ENCODE peak calls at places on chromosomes 6 and 20, in seven cellular contexts. M is Panc1, D is epithelial cell of esophagus, E is BE2C, O is GM06990, X is tibial artery, F is retinal pigment epithelial cell. P is an unnamed sample.

GRCh38 chr20:10501377-10501776 is 66.3 kb downstream of the SLX4IP start:
- DNase-seq in X (no peak), M (no peak), F (no peak), O (no peak), E (no peak), D (peak), P (no peak)

GRCh38 chr20:22775671-22776139 is 191.3 kb upstream of the FOXA2 start:
- DNase-seq in E (no peak), X (no peak), O (no peak), D (peak), F (no peak), M (no peak), P (no peak)

GRCh38 chr20:35604444-35604750 is 11.2 kb upstream of the SPAG4 start:
- DNase-seq in D (peak), O (no peak), X (no peak), F (no peak), E (peak), M (no peak), P (no peak)

GRCh38 chr20:43682446-43682845 is 15.5 kb downstream of the MYBL2 start:
- DNase-seq in O (no peak), X (no peak), M (no peak), E (no peak), F (no peak), D (no peak), P (no peak)

GRCh38 chr6:131255911-131256310 is 120.6 kb downstream of the AKAP7 start:
- DNase-seq in X (no peak), M (no peak), F (no peak), O (no peak), D (no peak), E (no peak), P (no peak)

GRCh38 chr20:50040432-50041237 is 57.9 kb downstream of the SNAI1 start:
- DNase-seq in F (no peak), X (no peak), M (no peak), D (no peak), E (no peak), O (no peak), P (no peak)

GRCh38 chr6:116144590-116144989 is 18.7 kb upstream of the COL10A1 start:
- DNase-seq in M (no peak), O (no peak), F (no peak), X (no peak), D (peak), E (no peak), P (no peak)

GRCh38 chr20:47303736-47304135 is 52.8 kb downstream of the ZMYND8 start:
- DNase-seq in X (no peak), M (no peak), D (no peak), F (no peak), O (no peak), E (no peak), P (no peak)

GRCh38 chr20:62487564-62488086 is 11.8 kb upstream of the GATA5 start:
- DNase-seq in M (no peak), D (no peak), F (peak), X (no peak), O (no peak), E (no peak), P (no peak)

GRCh38 chr6:10465633-10466499 is 51.0 kb upstream of the TFAP2A start:
- DNase-seq in E (peak), X (no peak), O (peak), D (peak), F (no peak), M (no peak), P (no peak)
- TF ChIP-seq CTCF in E (peak), X (no peak), O (peak), D (peak), F (peak), M (peak), P (no peak)

DNA sequence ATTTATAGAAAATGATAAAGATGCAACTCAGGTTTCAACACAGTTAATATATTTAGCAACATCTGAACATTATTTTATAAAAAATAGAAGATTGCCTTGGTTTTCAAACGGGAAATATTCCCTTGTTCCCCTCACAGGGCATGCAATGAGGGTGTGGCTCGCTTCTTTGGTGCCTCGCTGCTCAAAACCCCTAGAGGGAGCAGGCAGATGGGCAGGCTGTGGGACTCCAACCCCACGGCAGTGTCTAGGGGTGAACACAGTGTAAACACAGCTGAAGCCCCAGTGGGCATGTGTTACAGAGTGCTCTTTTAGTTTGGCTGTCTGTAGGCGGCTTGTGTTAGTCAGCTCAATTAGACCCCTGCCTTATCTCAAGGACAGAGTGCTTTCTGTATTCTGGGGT is 560.8 kb upstream of the IMPG1 start:
- DNase-seq in M (no peak), X (no peak), F (no peak), O (no peak), D (no peak), E (no peak), P (no peak)
- TF ChIP-seq CTCF in M (no peak), X (no peak), F (peak), O (no peak), D (peak), E (peak), P (no peak)

GRCh38 chr6:148273962-148274752 is 68.5 kb upstream of the SASH1 start:
- DNase-seq in O (no peak), X (no peak), M (no peak), E (no peak), F (no peak), D (peak), P (no peak)

GRCh38 chr6:148272084-148272483 is 70.6 kb upstream of the SASH1 start:
- DNase-seq in M (no peak), X (no peak), F (no peak), E (no peak), D (peak), O (no peak), P (no peak)

GRCh38 chr6:148274809-148275208 is 67.8 kb upstream of the SASH1 start:
- DNase-seq in F (no peak), D (no peak), E (no peak), M (no peak), O (no peak), X (no peak), P (no peak)

GRCh38 chr6:148269386-148269785 is 73.3 kb upstream of the SASH1 start:
- DNase-seq in M (no peak), O (no peak), X (no peak), F (no peak), E (no peak), D (no peak), P (no peak)

GRCh38 chr6:148272597-148272996 is 70.0 kb upstream of the SASH1 start:
- DNase-seq in E (no peak), F (no peak), D (no peak), M (no peak), O (no peak), X (no peak), P (no peak)
- TF ChIP-seq CTCF in E (no peak), F (no peak), D (no peak), M (no peak), O (no peak), X (no peak), P (no peak)

GRCh38 chr6:32842690-32843089 is 1.2 kb downstream of the PSMB8 start:
- DNase-seq in X (no peak), M (no peak), E (no peak), O (no peak), F (no peak), D (no peak), P (no peak)
- TF ChIP-seq CTCF in X (no peak), M (no peak), E (no peak), O (no peak), F (no peak), D (no peak), P (no peak)

P was measured in thoracic aorta.